ENCODE peak calls at places on chromosomes 11 and 22, in four cellular contexts. B is heart left ventricle, U is lung, M is heart right ventricle. Y is an unnamed sample. For H3K9me3 and H3K4me1, the result is how much of the 10 kb centered on the place peaks cover.

GRCh38 chr22:26763633-26764295 is 106.4 kb downstream of the MIAT start:
- DNase-seq in U (no peak), M (no peak), B (no peak), Y (no peak)

GRCh38 chr11:28339488-28339887 is 231.3 kb downstream of the METTL15 start:
- DNase-seq in U (no peak), M (no peak), B (no peak), Y (no peak)

GRCh38 chr22:16866167-16866566 is 41.0 kb upstream of the XKR3 start:
- DNase-seq in B (no peak), M (no peak), U (no peak), Y (no peak)

GRCh38 chr11:72243567-72244316 is at the start of gene PHOX2A:
- DNase-seq in U (no peak), M (no peak), B (no peak), Y (no peak)

GRCh38 chr11:47272706-47273105 is 2.8 kb downstream of the MADD start:
- DNase-seq in B (no peak), U (no peak), M (no peak), Y (no peak)

GRCh38 chr11:46672381-46672839 is 28.0 kb downstream of the ARHGAP1 start:
- DNase-seq in U (no peak), M (no peak), B (no peak), Y (peak)

GRCh38 chr11:62539238-62539925 is 7.2 kb downstream of the AHNAK start:
- DNase-seq in B (peak), M (peak), U (peak), Y (peak)

GRCh38 chr11:74023291-74023690 is 14.4 kb upstream of the UCP3 start:
- DNase-seq in U (no peak), B (no peak), M (no peak), Y (no peak)

GRCh38 chr11:14029971-14030531 is 67.5 kb downstream of the SPON1 start:
- DNase-seq in M (peak), B (peak), U (peak), Y (peak)

GRCh38 chr11:75380716-75381420 is 18.4 kb upstream of the RPS3 start:
- DNase-seq in U (peak), B (peak), M (no peak), Y (peak)

GRCh38 chr11:59866397-59866796 is at the start of gene TCN1:
- DNase-seq in M (no peak), B (no peak), U (no peak), Y (no peak)

GRCh38 chr22:29166180-29166579 is 39.5 kb upstream of the EMID1 start:
- DNase-seq in B (no peak), M (no peak), U (no peak), Y (peak)

GRCh38 chr11:74004694-74005615 is 3.9 kb downstream of the UCP3 start:
- DNase-seq in B (no peak), M (no peak), U (no peak), Y (peak)

GRCh38 chr11:70503878-70504240 is 105.5 kb downstream of the CTTN start:
- DNase-seq in M (no peak), B (no peak), U (no peak), Y (peak)

GRCh38 chr11:10497371-10498021 is 42.4 kb downstream of the AMPD3 start:
- DNase-seq in U (peak), M (no peak), B (no peak), Y (peak)

GRCh38 chr11:76791861-76792260 is 8.7 kb downstream of the TSKU start:
- DNase-seq in U (no peak), B (no peak), M (no peak), Y (peak)

GRCh38 chr22:23119492-23120414 is 22.0 kb downstream of the RSPH14 start:
- DNase-seq in M (no peak), U (no peak), B (no peak), Y (no peak)

GRCh38 chr22:40210814-40211213 is 33.1 kb downstream of the TNRC6B start:
- DNase-seq in M (no peak), U (no peak), B (no peak), Y (no peak)

GRCh38 chr22:41308054-41308453 is 6.7 kb downstream of the ZC3H7B start:
- DNase-seq in U (no peak), M (no peak), B (peak), Y (peak)

GRCh38 chr11:134573857-134574256 is 161.8 kb upstream of the B3GAT1 start:
- DNase-seq in U (peak), M (no peak), B (no peak), Y (peak)

GRCh38 chr11:29328961-29329441 is 687.8 kb downstream of the KCNA4 start:
- DNase-seq in M (no peak), U (no peak), B (no peak), Y (no peak)

GRCh38 chr11:129319751-129320150 is 55.9 kb upstream of the BARX2 start:
- DNase-seq in B (no peak), U (no peak), M (no peak), Y (no peak)

GRCh38 chr11:128496684-128497056 is 90.7 kb downstream of the ETS1 start:
- DNase-seq in U (no peak), B (no peak), M (no peak), Y (no peak)

GRCh38 chr11:72736452-72737069 is 15.6 kb downstream of the ARAP1 start:
- DNase-seq in M (no peak), B (peak), U (peak), Y (peak)

GRCh38 chr11:95506777-95507176 is 275.8 kb upstream of the SESN3 start:
- DNase-seq in M (no peak), B (no peak), U (no peak), Y (no peak)

GRCh38 chr22:18075101-18075730 is 2.6 kb upstream of the PEX26 start:
- DNase-seq in B (no peak), M (no peak), U (no peak), Y (no peak)

GRCh38 chr11:65776710-65777141 is 4.0 kb downstream of the AP5B1 start:
- DNase-seq in B (no peak), M (no peak), U (no peak), Y (peak)

GRCh38 chr11:88404932-88405710 is 67.6 kb upstream of the CTSC start:
- DNase-seq in U (no peak), M (no peak), B (no peak), Y (no peak)

GRCh38 chr22:50314081-50314454 is 6.6 kb upstream of the PLXNB2 start:
- DNase-seq in U (no peak), M (no peak), B (no peak), Y (no peak)

GRCh38 chr11:35554491-35555237 is 29.2 kb upstream of the PAMR1 start:
- DNase-seq in M (no peak), U (no peak), B (no peak), Y (no peak)

GRCh38 chr11:71112990-71113389 is 139.4 kb downstream of the SHANK2 start:
- DNase-seq in M (no peak), B (no peak), U (no peak), Y (no peak)

GRCh38 chr11:10379022-10379421 is 74.1 kb downstream of the ADM start:
- DNase-seq in U (no peak), M (no peak), B (no peak), Y (no peak)

GRCh38 chr22:29734429-29734828 is 14.6 kb downstream of the CABP7 start:
- DNase-seq in B (no peak), U (no peak), M (no peak), Y (no peak)

GRCh38 chr11:18618341-18619025 is 15.7 kb downstream of the SPTY2D1 start:
- DNase-seq in B (no peak), U (no peak), M (no peak), Y (no peak)

GRCh38 chr11:83257638-83258229 is 28.4 kb downstream of the CCDC90B start:
- DNase-seq in B (no peak), M (no peak), U (no peak), Y (no peak)

GRCh38 chr22:24707477-24707816 is 67.1 kb downstream of the PIWIL3 start:
- DNase-seq in U (no peak), B (no peak), M (no peak), Y (no peak)

GRCh38 chr22:49188591-49188990 is 639.1 kb downstream of the BRD1 start:
- DNase-seq in B (no peak), M (no peak), U (no peak), Y (no peak)

GRCh38 chr22:49186293-49186692 is 641.4 kb downstream of the BRD1 start:
- DNase-seq in B (no peak), M (no peak), U (no peak), Y (no peak)

GRCh38 chr22:49189871-49190270 is 637.8 kb downstream of the BRD1 start:
- DNase-seq in U (no peak), B (no peak), M (no peak), Y (no peak)

GRCh38 chr22:49186756-49187155 is 640.9 kb downstream of the BRD1 start:
- DNase-seq in M (no peak), B (no peak), U (no peak), Y (no peak)

DNA sequence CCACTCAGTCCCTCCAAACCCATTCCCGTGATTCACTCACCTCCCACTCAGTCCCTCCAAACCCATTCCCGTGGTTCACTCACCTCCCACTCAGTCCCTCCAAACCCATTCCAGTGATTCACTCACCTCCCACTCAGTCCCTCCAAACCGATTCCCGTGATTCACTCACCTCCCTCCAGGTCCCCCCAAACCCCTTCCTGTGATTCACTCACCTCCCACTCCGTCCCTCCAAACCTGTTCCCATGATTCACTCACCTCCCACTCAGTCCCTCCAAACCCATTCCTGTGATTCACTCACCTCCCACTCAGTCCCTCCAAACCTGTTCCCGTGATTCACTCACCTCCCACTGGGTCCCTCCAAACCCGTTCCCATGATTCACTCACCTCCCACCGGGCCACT is 639.6 kb downstream of the BRD1 start:
- DNase-seq in U (no peak), M (no peak), B (no peak), Y (no peak)
- H3K9me3 ChIP-seq in U (under half), M (under half), B (under half), Y (under half)

DNA sequence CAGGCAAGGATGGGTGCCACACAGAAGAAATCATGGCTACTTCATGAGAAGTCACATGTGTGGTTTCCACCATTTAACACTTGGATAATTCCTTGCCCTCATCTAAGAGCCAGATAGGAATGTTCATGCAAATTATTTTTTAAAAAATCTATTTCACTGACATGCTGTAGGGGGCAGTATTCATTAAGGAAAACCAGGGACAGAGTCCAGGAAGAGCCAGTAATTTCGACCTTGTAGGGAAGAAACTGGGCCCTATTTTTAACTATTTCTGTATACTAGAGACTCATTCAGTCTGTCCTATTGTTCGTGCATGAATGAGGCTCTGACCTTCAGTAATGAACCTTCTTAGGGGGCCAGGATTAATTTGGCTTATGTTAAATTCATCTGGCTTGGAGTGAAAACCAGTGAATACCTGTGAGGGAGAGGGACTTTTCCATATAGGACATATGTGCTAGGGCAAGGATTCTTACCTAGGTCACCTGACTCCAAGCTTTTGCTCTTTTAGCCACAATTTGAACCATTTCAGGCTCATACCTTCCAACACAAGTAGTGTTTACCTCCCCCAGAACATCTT is 192.7 kb downstream of the NAV2 start:
- DNase-seq in U (no peak), B (no peak), M (no peak), Y (no peak)
- TF ChIP-seq CTCF in U (peak), B (peak), M (peak), Y (no peak)

GRCh38 chr11:118610773-118611432 is 3.5 kb downstream of the PHLDB1 start:
- DNase-seq in M (peak), B (peak), U (peak), Y (peak)

GRCh38 chr11:118615996-118616395 is 8.6 kb downstream of the PHLDB1 start:
- DNase-seq in U (no peak), B (no peak), M (no peak), Y (no peak)

GRCh38 chr11:118615282-118615979 is 8.0 kb downstream of the PHLDB1 start:
- DNase-seq in M (no peak), B (no peak), U (no peak), Y (no peak)

GRCh38 chr11:118612378-118612777 is 5.0 kb downstream of the PHLDB1 start:
- DNase-seq in B (peak), U (no peak), M (peak), Y (peak)

DNA sequence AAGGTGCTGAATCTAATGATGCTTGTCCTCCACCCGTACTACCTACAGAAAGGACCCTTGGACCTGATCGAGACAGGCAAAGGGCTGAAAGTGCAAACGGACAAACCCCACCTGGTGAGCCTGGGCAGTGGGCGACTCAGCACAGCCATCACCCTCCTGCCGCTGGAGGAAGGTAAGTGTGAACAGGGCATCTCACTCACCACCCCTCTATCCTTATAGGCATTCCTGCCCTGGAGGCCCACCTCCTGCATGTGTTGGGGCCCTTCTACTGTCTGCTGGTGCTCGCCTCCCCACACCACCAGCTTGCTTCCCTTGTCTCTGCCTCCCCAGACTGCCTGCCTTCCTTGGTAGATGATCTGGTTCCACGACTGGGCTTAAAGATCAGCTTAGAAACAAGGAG is 7.1 kb downstream of the PHLDB1 start:
- DNase-seq in U (no peak), M (no peak), B (no peak), Y (no peak)
- H3K4me1 ChIP-seq in U (under half), M (half or more), B (half or more), Y (under half)

DNA sequence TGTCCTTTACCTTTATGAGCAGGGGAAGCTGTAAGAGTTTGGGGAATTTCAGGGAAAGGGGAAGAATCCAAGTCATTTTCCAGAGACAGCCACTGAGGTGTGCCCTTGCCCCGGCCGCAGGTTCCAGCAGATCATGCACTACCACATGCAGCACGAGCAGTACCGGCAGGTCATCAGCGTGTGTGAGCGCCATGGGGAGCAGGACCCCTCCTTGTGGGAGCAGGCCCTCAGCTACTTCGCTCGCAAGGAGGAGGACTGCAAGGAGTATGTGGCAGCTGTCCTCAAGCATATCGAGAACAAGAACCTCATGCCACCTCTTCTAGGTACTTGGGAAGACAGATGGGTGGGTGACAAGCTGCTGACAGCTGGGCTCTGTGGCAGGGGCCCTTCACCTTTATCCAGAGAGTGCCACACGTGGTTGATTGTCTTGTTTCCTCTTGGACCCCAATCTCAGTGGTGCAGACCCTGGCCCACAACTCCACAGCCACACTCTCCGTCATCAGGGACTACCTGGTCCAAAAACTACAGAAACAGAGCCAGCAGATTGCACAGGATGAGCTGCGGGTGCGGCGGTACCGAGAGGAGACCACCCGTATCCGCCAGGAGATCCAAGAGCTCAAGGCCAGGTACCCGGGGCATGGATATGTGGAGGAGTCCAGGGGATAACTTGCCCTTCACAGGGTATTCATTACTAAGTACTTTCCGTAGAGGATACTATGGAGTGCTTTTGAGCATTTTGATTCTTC is 5.8 kb upstream of the HMBS start:
- DNase-seq in U (no peak), M (no peak), B (no peak), Y (no peak)
- H3K9me3 ChIP-seq in U (under half), M (under half), B (under half), Y (under half)

DNA sequence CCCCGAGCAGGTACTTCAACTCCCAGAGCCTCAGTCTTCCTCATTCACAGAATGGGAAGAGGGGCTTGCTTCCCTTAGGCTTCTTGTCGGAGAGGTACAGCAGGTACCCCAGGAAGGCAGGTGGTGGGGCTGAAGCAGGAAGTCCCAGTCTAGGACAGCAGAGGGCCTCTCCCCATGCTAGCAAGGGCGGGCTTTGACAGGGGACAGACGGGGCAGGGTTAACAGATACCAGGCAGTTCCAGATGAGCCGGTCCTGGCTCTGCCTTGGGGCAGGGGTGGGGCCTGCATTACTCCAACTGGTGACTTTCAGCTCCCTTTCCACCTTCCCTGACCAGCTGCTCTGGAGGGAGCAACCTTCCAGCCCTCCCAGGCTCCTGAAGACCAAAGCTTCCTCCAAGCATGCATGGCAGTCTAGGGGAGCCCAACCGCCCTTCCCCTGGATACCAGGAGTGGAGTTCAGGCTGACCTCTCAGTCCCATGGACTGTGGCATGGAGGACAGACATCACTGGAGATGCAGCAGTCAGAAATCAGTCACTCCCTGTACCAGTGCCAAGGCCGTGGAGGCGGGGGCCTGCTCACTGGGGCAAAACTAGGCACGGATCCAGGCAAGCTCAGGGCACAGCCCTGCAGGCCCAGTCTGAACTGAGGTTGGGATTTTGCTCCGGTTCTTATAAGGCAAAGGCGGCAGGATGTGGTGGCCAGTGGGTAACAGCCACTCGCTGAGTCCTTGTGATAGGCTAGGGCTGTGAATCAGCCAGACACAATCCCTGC is 60.5 kb downstream of the NAT10 start:
- DNase-seq in U (no peak), B (peak), M (no peak), Y (no peak)
- TF ChIP-seq CTCF in U (no peak), B (no peak), M (no peak), Y (no peak)

GRCh38 chr11:2390871-2391662 is 9.5 kb upstream of the TSSC4 start:
- DNase-seq in B (no peak), M (no peak), U (no peak), Y (peak)
- H3K4me1 ChIP-seq in B (half or more), M (under half), U (under half), Y (under half)

DNA sequence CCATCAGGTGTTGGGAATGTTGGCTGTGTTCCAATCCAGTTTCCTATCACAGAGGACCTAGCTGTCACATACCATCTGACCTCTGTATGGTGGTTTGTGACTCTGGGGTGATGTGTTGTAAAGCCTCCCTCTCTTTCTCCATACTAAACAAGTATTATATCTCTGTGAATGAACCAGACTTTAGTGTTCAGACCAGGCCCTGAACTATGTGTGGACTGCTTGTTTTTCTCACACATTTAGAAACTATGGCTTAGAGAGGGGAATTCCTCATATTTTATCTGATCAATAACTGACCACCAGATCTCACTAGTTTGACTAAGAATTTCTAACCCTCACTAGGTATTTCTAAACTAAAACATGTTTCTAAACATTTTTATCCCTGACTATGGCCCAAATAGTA is 17.5 kb downstream of the NCR3LG1 start:
- DNase-seq in M (no peak), B (no peak), U (no peak), Y (no peak)
- H3K9me3 ChIP-seq in M (half or more), B (half or more), U (under half), Y (under half)